ENCODE peak calls at places on chromosomes 3 and 15, in five cellular contexts. One of them, this sample, is unnamed.

GRCh38 chr3:45258317-45258716 is 32.2 kb upstream of the TMEM158 start:
- DNase-seq in K562: no peak
- DNase-seq in GM12878: no peak
- DNase-seq in HepG2: no peak
- DNase-seq in H1: no peak
- DNase-seq in this sample: no peak

GRCh38 chr15:100393008-100393407 is 51.2 kb upstream of the ADAMTS17 start:
- DNase-seq in GM12878: no peak
- DNase-seq in HepG2: no peak
- DNase-seq in H1: no peak
- DNase-seq in K562: no peak
- DNase-seq in this sample: no peak

GRCh38 chr15:99492275-99492674 is 73.5 kb upstream of the MEF2A start:
- DNase-seq in HepG2: no peak
- DNase-seq in K562: no peak
- DNase-seq in H1: no peak
- DNase-seq in GM12878: no peak
- DNase-seq in this sample: no peak

GRCh38 chr3:98807011-98807410 is 43.9 kb downstream of the ST3GAL6 start:
- DNase-seq in K562: no peak
- DNase-seq in HepG2: no peak
- DNase-seq in GM12878: no peak
- DNase-seq in H1: no peak
- DNase-seq in this sample: no peak

GRCh38 chr15:73677146-73677607 is 7.0 kb upstream of the CD276 start:
- DNase-seq in H1: no peak
- DNase-seq in HepG2: peak
- DNase-seq in GM12878: no peak
- DNase-seq in K562: peak
- DNase-seq in this sample: peak

GRCh38 chr3:138230525-138230924 is 43.4 kb downstream of the ARMC8 start:
- DNase-seq in K562: no peak
- DNase-seq in HepG2: no peak
- DNase-seq in H1: no peak
- DNase-seq in GM12878: no peak
- DNase-seq in this sample: no peak

GRCh38 chr3:54599741-54600140 is 328.1 kb downstream of the LRTM1 start:
- DNase-seq in GM12878: no peak
- DNase-seq in H1: no peak
- DNase-seq in HepG2: no peak
- DNase-seq in K562: no peak
- DNase-seq in this sample: no peak

GRCh38 chr3:174101244-174101643 is 703.7 kb downstream of the NLGN1 start:
- DNase-seq in H1: no peak
- DNase-seq in HepG2: no peak
- DNase-seq in K562: no peak
- DNase-seq in GM12878: peak
- DNase-seq in this sample: no peak

GRCh38 chr15:51382787-51383186 is 41.3 kb downstream of the GLDN start:
- DNase-seq in HepG2: peak
- DNase-seq in K562: peak
- DNase-seq in GM12878: no peak
- DNase-seq in H1: no peak
- DNase-seq in this sample: peak

GRCh38 chr3:66280304-66280703 is 59.5 kb downstream of the SLC25A26 start:
- DNase-seq in K562: no peak
- DNase-seq in GM12878: no peak
- DNase-seq in H1: no peak
- DNase-seq in HepG2: peak
- DNase-seq in this sample: no peak

GRCh38 chr3:40597441-40597840 is 72.7 kb downstream of the ZNF621 start:
- DNase-seq in GM12878: no peak
- DNase-seq in H1: no peak
- DNase-seq in K562: no peak
- DNase-seq in HepG2: no peak
- DNase-seq in this sample: no peak

GRCh38 chr15:64854526-64854925 is 12.8 kb downstream of the PLEKHO2 start:
- DNase-seq in GM12878: no peak
- DNase-seq in K562: no peak
- DNase-seq in HepG2: no peak
- DNase-seq in H1: no peak
- DNase-seq in this sample: no peak

GRCh38 chr3:148203263-148204010 is 494.3 kb upstream of the AGTR1 start:
- DNase-seq in K562: no peak
- DNase-seq in HepG2: no peak
- DNase-seq in H1: no peak
- DNase-seq in GM12878: no peak
- DNase-seq in this sample: no peak

GRCh38 chr3:188664795-188665194 is 507.0 kb upstream of the TPRG1 start:
- DNase-seq in K562: no peak
- DNase-seq in GM12878: no peak
- DNase-seq in HepG2: peak
- DNase-seq in H1: no peak
- DNase-seq in this sample: peak

GRCh38 chr15:63439536-63440264 is 58.1 kb upstream of the CA12 start:
- DNase-seq in HepG2: no peak
- DNase-seq in GM12878: no peak
- DNase-seq in K562: no peak
- DNase-seq in H1: no peak
- DNase-seq in this sample: no peak

GRCh38 chr15:74682954-74683353 is 12.9 kb downstream of the EDC3 start:
- DNase-seq in GM12878: no peak
- DNase-seq in K562: no peak
- DNase-seq in HepG2: no peak
- DNase-seq in H1: no peak
- DNase-seq in this sample: no peak

GRCh38 chr3:58009026-58009748 is 965 bp downstream of the FLNB start:
- DNase-seq in K562: peak
- DNase-seq in H1: no peak
- DNase-seq in HepG2: no peak
- DNase-seq in GM12878: no peak
- DNase-seq in this sample: no peak

GRCh38 chr3:117128133-117128532 is 418.6 kb downstream of the TUSC7 start:
- DNase-seq in H1: no peak
- DNase-seq in HepG2: no peak
- DNase-seq in GM12878: no peak
- DNase-seq in K562: no peak
- DNase-seq in this sample: no peak

GRCh38 chr3:155676252-155676981 is 68.5 kb downstream of the PLCH1 start:
- DNase-seq in H1: peak
- DNase-seq in K562: no peak
- DNase-seq in GM12878: no peak
- DNase-seq in HepG2: no peak
- DNase-seq in this sample: no peak

GRCh38 chr3:152434142-152434541 is 165.4 kb downstream of the MBNL1 start:
- DNase-seq in GM12878: no peak
- DNase-seq in HepG2: no peak
- DNase-seq in H1: no peak
- DNase-seq in K562: no peak
- DNase-seq in this sample: no peak

GRCh38 chr15:51931638-51932037 is 39.9 kb downstream of the LEO1 start:
- DNase-seq in GM12878: no peak
- DNase-seq in K562: no peak
- DNase-seq in HepG2: no peak
- DNase-seq in H1: no peak
- DNase-seq in this sample: no peak

GRCh38 chr15:56798639-56799038 is 65.3 kb upstream of the ZNF280D start:
- DNase-seq in K562: no peak
- DNase-seq in H1: no peak
- DNase-seq in GM12878: peak
- DNase-seq in HepG2: no peak
- DNase-seq in this sample: no peak

GRCh38 chr3:32983124-32983523 is 31.7 kb downstream of the CCR4 start:
- DNase-seq in GM12878: no peak
- DNase-seq in HepG2: no peak
- DNase-seq in H1: no peak
- DNase-seq in K562: no peak
- DNase-seq in this sample: no peak

GRCh38 chr3:187025254-187025655 is 94.9 kb downstream of the ST6GAL1 start:
- DNase-seq in HepG2: no peak
- DNase-seq in K562: peak
- DNase-seq in GM12878: no peak
- DNase-seq in H1: no peak
- DNase-seq in this sample: no peak

GRCh38 chr15:80834402-80834801 is 55.2 kb downstream of the CEMIP start:
- DNase-seq in K562: no peak
- DNase-seq in HepG2: no peak
- DNase-seq in GM12878: no peak
- DNase-seq in H1: no peak
- DNase-seq in this sample: no peak

GRCh38 chr15:80831606-80832224 is 52.5 kb downstream of the CEMIP start:
- DNase-seq in K562: no peak
- DNase-seq in HepG2: no peak
- DNase-seq in H1: no peak
- DNase-seq in GM12878: no peak
- DNase-seq in this sample: no peak

GRCh38 chr15:80830677-80831076 is 51.5 kb downstream of the CEMIP start:
- DNase-seq in K562: no peak
- DNase-seq in H1: no peak
- DNase-seq in GM12878: no peak
- DNase-seq in HepG2: no peak
- DNase-seq in this sample: no peak

GRCh38 chr15:80831192-80831591 is 52.0 kb downstream of the CEMIP start:
- DNase-seq in H1: no peak
- DNase-seq in K562: no peak
- DNase-seq in GM12878: no peak
- DNase-seq in HepG2: no peak
- DNase-seq in this sample: no peak

DNA sequence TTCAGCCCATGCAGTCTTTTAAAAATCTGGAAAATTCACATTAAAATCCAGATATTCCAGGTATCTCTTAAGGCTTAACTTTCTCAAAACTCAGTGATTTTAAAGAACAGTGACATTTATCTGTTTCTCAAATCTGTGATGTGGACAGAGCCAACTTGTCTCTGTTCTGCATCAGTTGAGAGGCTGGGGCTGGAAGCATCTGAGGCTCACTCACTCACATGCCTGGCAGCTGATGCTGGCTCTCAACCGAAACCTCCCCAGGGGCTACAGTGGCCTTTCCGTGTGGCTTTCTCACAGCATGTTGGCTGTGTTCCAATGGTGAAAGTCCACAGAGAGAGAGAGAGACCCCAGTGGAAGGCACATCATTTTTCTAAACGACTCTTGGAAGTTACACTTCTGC is 53.5 kb downstream of the CEMIP start:
- DNase-seq in GM12878: no peak
- DNase-seq in HepG2: no peak
- DNase-seq in H1: no peak
- DNase-seq in K562: no peak
- DNase-seq in this sample: no peak
- TF ChIP-seq MAX in GM12878: no peak
- TF ChIP-seq MAX in HepG2: no peak
- TF ChIP-seq MAX in H1: no peak
- TF ChIP-seq MAX in K562: no peak
- TF ChIP-seq MAX in this sample: no peak

DNA sequence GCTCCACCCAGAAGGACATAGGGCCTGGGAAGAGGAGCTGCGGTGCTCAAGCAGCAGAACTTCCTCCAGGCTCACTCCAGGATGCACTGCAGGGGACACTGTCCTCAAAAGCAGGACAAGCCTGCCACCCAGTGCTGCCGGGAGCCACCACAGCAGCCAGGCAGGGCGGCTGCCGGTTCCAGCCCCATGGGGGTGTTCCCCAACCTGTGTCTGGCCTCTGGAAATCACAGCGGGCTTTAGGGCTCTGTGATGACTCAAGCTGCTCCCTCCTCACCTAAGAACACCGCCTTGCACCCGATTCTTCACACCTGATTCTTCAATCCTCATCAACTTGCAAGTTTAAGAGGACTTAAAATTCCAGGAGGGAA is 71.9 kb upstream of the SLC6A11 start:
- DNase-seq in K562: peak
- DNase-seq in HepG2: peak
- DNase-seq in GM12878: no peak
- DNase-seq in H1: no peak
- DNase-seq in this sample: peak
- TF ChIP-seq KDM1A in K562: peak
- TF ChIP-seq KDM1A in HepG2: no peak
- TF ChIP-seq KDM1A in GM12878: no peak
- TF ChIP-seq KDM1A in H1: no peak
- TF ChIP-seq KDM1A in this sample: no peak

GRCh38 chr15:95804484-95804883 is 526.0 kb upstream of the NR2F2 start:
- DNase-seq in H1: no peak
- DNase-seq in HepG2: no peak
- DNase-seq in GM12878: no peak
- DNase-seq in K562: no peak
- DNase-seq in this sample: no peak

DNA sequence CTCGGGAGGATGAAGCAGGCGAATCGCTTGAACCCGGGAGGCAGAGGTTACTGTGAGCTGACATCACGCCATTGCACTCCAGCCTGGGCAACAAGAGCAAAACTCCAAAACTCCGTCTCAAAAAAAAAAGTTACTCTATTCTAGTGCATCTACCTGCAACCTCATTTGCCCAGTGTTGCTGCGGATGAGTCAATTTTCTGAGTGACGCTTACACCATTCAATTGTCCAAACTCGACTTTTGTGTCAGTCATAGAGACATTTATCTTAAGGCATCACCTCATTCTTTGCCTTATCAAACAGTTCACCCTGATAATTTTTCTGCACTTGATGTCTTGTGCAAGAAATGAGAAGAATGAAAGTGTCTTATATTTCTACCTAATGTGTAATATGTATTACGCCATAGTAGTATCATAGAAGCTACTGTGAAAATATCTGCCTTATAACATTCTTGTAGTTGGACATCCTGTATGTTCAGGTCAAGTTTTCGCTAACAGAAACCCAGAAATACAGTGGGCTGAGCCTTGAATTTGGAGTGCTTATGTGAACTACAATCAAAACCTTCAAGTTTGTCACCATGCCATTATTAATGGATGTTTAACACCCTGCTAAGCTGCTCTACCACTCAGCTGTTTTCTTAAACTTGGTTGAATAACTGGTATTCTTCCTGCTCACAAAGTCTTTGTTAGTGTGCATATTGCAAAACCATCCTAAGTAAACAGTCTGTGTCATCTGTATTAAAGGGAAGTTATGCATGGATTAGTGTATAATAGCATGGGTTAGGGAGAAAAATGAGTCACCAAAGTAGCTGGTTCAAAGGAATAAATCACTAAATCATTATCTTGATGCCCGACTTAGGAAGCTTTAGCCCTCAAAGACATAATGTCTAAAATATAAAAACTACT is 531.0 kb upstream of the NR2F2 start:
- DNase-seq in GM12878: no peak
- DNase-seq in K562: no peak
- DNase-seq in H1: no peak
- DNase-seq in HepG2: peak
- DNase-seq in this sample: peak
- TF ChIP-seq MAX in GM12878: no peak
- TF ChIP-seq MAX in K562: no peak
- TF ChIP-seq MAX in H1: no peak
- TF ChIP-seq MAX in HepG2: no peak
- TF ChIP-seq MAX in this sample: peak

DNA sequence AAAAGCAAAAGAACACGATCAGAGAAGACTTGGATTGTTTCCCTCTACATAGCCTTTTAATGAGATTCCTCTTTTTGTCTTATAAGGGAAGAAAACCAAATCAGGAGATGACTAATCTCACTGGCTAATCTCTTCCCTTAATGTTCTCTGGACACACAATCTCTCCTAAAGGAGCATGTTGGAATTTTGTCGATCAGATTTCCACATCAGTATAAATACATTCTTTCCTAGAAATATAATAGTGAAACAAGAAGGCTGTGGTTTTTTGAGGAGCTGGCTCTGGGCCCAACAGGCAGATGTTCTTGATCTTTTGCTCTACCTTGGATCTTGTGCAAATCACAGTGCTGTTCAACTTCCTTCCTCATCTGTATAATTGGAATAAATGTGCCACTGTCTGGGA is 94.0 kb downstream of the GTPBP8 start:
- DNase-seq in H1: no peak
- DNase-seq in HepG2: no peak
- DNase-seq in K562: no peak
- DNase-seq in GM12878: no peak
- DNase-seq in this sample: no peak
- TF ChIP-seq KDM1A in H1: no peak
- TF ChIP-seq KDM1A in HepG2: no peak
- TF ChIP-seq KDM1A in K562: no peak
- TF ChIP-seq KDM1A in GM12878: no peak
- TF ChIP-seq KDM1A in this sample: no peak

This sample was measured in A549.